ENCODE peak calls at places on chromosome 1, in seven cellular contexts. B is Right ventricle myocardium inferior, S is T-helper 1 cell, P is lower leg skin, O is mesothelial cell of epicardium, Q is NCI-H1930, L is germinal center. T is an unnamed sample.

GRCh38 chr1:248890549-248891498 is 15.2 kb upstream of the PGBD2 start:
- DNase-seq in B (no peak), S (no peak), P (no peak), O (no peak), Q (no peak), L (no peak), T (no peak)

GRCh38 chr1:93171549-93172050 is 8.6 kb downstream of the TMED5 start:
- DNase-seq in B (no peak), S (no peak), P (no peak), O (no peak), Q (no peak), L (no peak), T (no peak)

GRCh38 chr1:83769072-83769471 is 229.9 kb downstream of the TTLL7 start:
- DNase-seq in B (no peak), S (no peak), P (no peak), O (no peak), Q (no peak), L (no peak), T (no peak)

GRCh38 chr1:99820546-99820945 is 29.6 kb upstream of the AGL start:
- DNase-seq in B (no peak), S (no peak), P (no peak), O (no peak), Q (no peak), L (no peak), T (no peak)

GRCh38 chr1:93749487-93749886 is 67.8 kb upstream of the BCAR3 start:
- DNase-seq in B (no peak), S (no peak), P (no peak), O (no peak), Q (no peak), L (peak), T (no peak)

GRCh38 chr1:16231331-16232315 is 5.4 kb downstream of the CPLANE2 start:
- DNase-seq in B (no peak), S (no peak), P (no peak), O (no peak), Q (no peak), L (no peak), T (no peak)

GRCh38 chr1:234467821-234468220 is 11.2 kb downstream of the TARBP1 start:
- DNase-seq in B (no peak), S (no peak), P (no peak), O (no peak), Q (no peak), L (no peak), T (no peak)

GRCh38 chr1:83832194-83832593 is 166.7 kb downstream of the TTLL7 start:
- DNase-seq in B (no peak), S (no peak), P (no peak), O (no peak), Q (no peak), L (no peak), T (no peak)